ENCODE peak calls at places on chromosomes 6 and 20, in six cellular contexts. C is A549; Q is right atrium auricular region; L is CD8-positive, alpha-beta T cell; E is tibial artery; H is uterus. Z is an unnamed sample.

GRCh38 chr6:128570439-128571063 is 50.2 kb upstream of the PTPRK start:
- DNase-seq in C (no peak), Q (no peak), L (no peak), E (no peak), H (no peak), Z (no peak)

GRCh38 chr20:9301129-9302072 is 213.0 kb upstream of the LAMP5 start:
- DNase-seq in C (peak; percentile 16), Q (no peak), L (no peak), E (no peak), H (no peak), Z (no peak)

GRCh38 chr6:168167431-168168315 is 88.7 kb upstream of the FRMD1 start:
- DNase-seq in C (no peak), Q (peak; percentile 43), L (no peak), E (no peak), H (no peak), Z (no peak)

GRCh38 chr20:21235346-21235712 is 67.8 kb upstream of the XRN2 start:
- DNase-seq in C (no peak), Q (no peak), L (no peak), E (no peak), H (no peak), Z (no peak)

GRCh38 chr20:9200196-9200595 is 131.3 kb downstream of the PLCB4 start:
- DNase-seq in C (no peak), Q (no peak), L (no peak), E (no peak), H (no peak), Z (no peak)

GRCh38 chr6:131982740-131983259 is 31.6 kb upstream of the CCN2 start:
- DNase-seq in C (no peak), Q (no peak), L (no peak), E (no peak), H (no peak), Z (no peak)

GRCh38 chr20:38275815-38276550 is 15.4 kb upstream of the KIAA1755 start:
- DNase-seq in C (no peak), Q (no peak), L (no peak), E (peak; percentile 19), H (no peak), Z (no peak)

GRCh38 chr6:105714846-105715245 is 312.0 kb upstream of the PREP start:
- DNase-seq in C (no peak), Q (no peak), L (no peak), E (no peak), H (no peak), Z (no peak)

GRCh38 chr20:10922941-10923340 is 249.1 kb upstream of the JAG1 start:
- DNase-seq in C (no peak), Q (no peak), L (no peak), E (no peak), H (no peak), Z (no peak)

GRCh38 chr20:45407067-45407745 is 883 bp upstream of the DBNDD2 start:
- DNase-seq in C (no peak), Q (peak; percentile 69), L (no peak), E (peak; percentile 87), H (peak; percentile 53), Z (peak; percentile 65)

GRCh38 chr6:73644941-73645591 is 8.7 kb downstream of the SLC17A5 start:
- DNase-seq in C (no peak), Q (no peak), L (no peak), E (no peak), H (no peak), Z (no peak)

GRCh38 chr20:2955257-2955950 is 82.1 kb downstream of the PTPRA start:
- DNase-seq in C (no peak), Q (no peak), L (no peak), E (no peak), H (no peak), Z (no peak)

GRCh38 chr6:25641940-25642666 is 9.9 kb upstream of the SCGN start:
- DNase-seq in C (no peak), Q (no peak), L (no peak), E (no peak), H (no peak), Z (no peak)

GRCh38 chr20:57435105-57435497 is 43.9 kb downstream of the RBM38 start:
- DNase-seq in C (no peak), Q (no peak), L (no peak), E (no peak), H (no peak), Z (no peak)

GRCh38 chr6:10695086-10695657 is 400 bp downstream of the PAK1IP1 start:
- DNase-seq in C (peak; percentile 5), Q (no peak), L (no peak), E (no peak), H (no peak), Z (no peak)

GRCh38 chr6:10694302-10695085 is at the start of the genes C6orf52 and PAK1IP1:
- DNase-seq in C (peak; percentile 88), Q (peak; percentile 93), L (peak; percentile 91), E (peak; percentile 96), H (peak; percentile 92), Z (peak; percentile 92)

GRCh38 chr6:10696655-10697054 is 1.9 kb downstream of the PAK1IP1 start:
- DNase-seq in C (no peak), Q (no peak), L (no peak), E (no peak), H (no peak), Z (no peak)

GRCh38 chr6:10690651-10691445 is 3.6 kb downstream of the C6orf52 start:
- DNase-seq in C (no peak), Q (no peak), L (no peak), E (no peak), H (no peak), Z (no peak)

GRCh38 chr6:10692965-10693538 is 1.4 kb downstream of the C6orf52 start:
- DNase-seq in C (no peak), Q (no peak), L (no peak), E (no peak), H (no peak), Z (no peak)
- H3K4me3 ChIP-seq in C (peak overlapping the region; percentile 69), Q (no peak overlapping the region), L (peak overlapping the region; percentile 97), E (no peak overlapping the region), H (peak overlapping the region; percentile 70), Z (peak overlapping the region; percentile 78)

GRCh38 chr20:62625921-62626547 is 16.3 kb upstream of the SLCO4A1 start:
- DNase-seq in C (no peak), Q (no peak), L (no peak), E (no peak), H (no peak), Z (no peak)

GRCh38 chr20:62628691-62629090 is 13.6 kb upstream of the SLCO4A1 start:
- DNase-seq in C (no peak), Q (no peak), L (no peak), E (no peak), H (no peak), Z (no peak)

GRCh38 chr20:62625516-62625915 is 16.8 kb upstream of the SLCO4A1 start:
- DNase-seq in C (no peak), Q (no peak), L (no peak), E (no peak), H (no peak), Z (no peak)

GRCh38 chr20:62629864-62630470 is 12.3 kb upstream of the SLCO4A1 start:
- DNase-seq in C (no peak), Q (no peak), L (no peak), E (no peak), H (no peak), Z (no peak)

DNA sequence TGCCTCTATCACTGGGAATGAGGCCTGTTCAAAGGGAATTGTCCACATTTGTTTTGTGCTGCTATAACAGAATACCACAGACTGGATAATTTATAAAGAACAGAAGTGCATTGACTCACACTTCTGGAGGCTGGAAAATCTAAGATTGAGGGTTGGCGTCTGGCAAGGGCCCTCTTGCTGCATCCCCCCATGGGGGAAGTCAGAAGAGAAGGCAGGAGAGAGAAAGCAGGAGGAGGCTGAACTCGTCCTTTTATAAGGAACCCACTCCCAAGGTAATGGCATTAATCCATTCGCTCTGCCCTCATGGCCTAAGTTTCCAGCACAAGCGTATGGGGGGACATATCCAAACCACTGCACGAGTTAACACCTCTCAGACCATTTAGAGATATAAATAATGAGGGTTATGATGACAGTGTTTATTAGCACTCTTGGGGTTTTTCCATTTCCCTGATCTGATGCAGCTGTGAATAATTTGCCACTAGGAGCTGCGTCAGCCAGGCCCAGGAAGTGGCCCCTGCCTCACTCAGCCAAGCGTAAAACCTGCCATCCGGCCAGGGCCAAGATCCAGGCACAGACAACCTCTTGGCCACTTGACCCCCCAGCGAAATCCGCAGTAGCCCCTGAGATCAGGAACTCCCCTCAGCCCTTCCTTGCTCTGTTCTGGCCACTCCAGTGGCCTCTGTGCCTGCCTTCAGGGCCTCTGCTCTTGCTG is 14.2 kb upstream of the SLCO4A1 start:
- DNase-seq in C (no peak), Q (no peak), L (no peak), E (no peak), H (no peak), Z (no peak)
- H3K4me1 ChIP-seq in C (peaks cover 25% of the 10 kb centered on the region), Q (no peaks in the 10 kb centered on the region), L (peaks cover 12% of the 10 kb centered on the region), E (peaks cover 13% of the 10 kb centered on the region), H (peaks cover 4% of the 10 kb centered on the region), Z (peaks cover 46% of the 10 kb centered on the region)

GRCh38 chr6:126034671-126035070 is 48.3 kb downstream of the TRMT11 start:
- DNase-seq in C (no peak), Q (no peak), L (no peak), E (no peak), H (no peak), Z (no peak)

GRCh38 chr6:126035764-126036163 is 49.4 kb downstream of the TRMT11 start:
- DNase-seq in C (no peak), Q (no peak), L (no peak), E (no peak), H (no peak), Z (no peak)

GRCh38 chr6:126030045-126030444 is 43.7 kb downstream of the TRMT11 start:
- DNase-seq in C (no peak), Q (no peak), L (no peak), E (no peak), H (no peak), Z (no peak)

GRCh38 chr6:126038234-126038633 is 51.9 kb downstream of the TRMT11 start:
- DNase-seq in C (no peak), Q (no peak), L (no peak), E (no peak), H (no peak), Z (no peak)

DNA sequence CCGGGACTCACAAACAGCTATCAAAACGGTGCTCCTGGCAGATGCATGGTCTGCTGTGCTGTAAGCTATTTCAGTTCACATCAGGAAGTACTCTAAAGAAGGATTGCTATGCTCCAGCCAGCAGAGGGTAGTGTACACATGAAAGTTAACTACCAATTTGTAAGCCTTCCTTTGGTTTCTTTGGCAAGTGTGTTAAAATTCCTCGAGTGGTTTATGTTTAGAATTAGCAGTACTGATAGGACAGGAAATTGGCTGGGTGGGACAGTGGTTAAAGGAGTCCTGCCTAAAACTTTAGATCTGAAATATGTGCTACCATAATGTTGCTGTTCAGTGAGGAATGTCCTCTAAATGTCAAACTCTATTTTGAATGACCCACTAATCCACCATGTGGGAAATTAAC is 47.4 kb downstream of the TRMT11 start:
- DNase-seq in C (peak; percentile 29), Q (no peak), L (no peak), E (no peak), H (no peak), Z (no peak)
- TF ChIP-seq CTCF in C (peak; percentile 67), Q (peak; percentile 71), L (no peak), E (peak; percentile 64), H (peak; percentile 60), Z (peak; percentile 73)

GRCh38 chr20:63696628-63697356 is at the start of gene TNFRSF6B:
- DNase-seq in C (no peak), Q (no peak), L (no peak), E (peak; percentile 67), H (peak; percentile 22), Z (no peak)
- H3K4me3 ChIP-seq in C (no peak within 1 kb of the TSS), Q (no peak within 1 kb of the TSS), L (peak within 1 kb of the TSS; percentile 49), E (no peak within 1 kb of the TSS), H (no peak within 1 kb of the TSS), Z (peak within 1 kb of the TSS; percentile 53)